ENCODE peak calls at places on chromosomes 2 and 18, in six cellular contexts. L is NCI-H1105 treated with DMSO at 0.1 percent for 48 hours; X is LHCN-M2; Y is NCI-H460; V is effector CD4-positive, alpha-beta T cell; P is GM10248. N is an unnamed sample.

GRCh38 chr2:234165421-234165820 is 114.9 kb downstream of the SPP2 start:
- DNase-seq in L (no peak), X (peak), Y (no peak), V (no peak), P (no peak), N (no peak)

GRCh38 chr2:238916875-238917590 is 69.1 kb downstream of the TWIST2 start:
- DNase-seq in L (no peak), X (peak), Y (no peak), V (no peak), P (no peak), N (no peak)

GRCh38 chr2:36399050-36399449 is 43.5 kb downstream of the CRIM1 start:
- DNase-seq in L (no peak), X (peak), Y (no peak), V (no peak), P (no peak), N (no peak)

GRCh38 chr18:65735166-65735565 is 15.6 kb upstream of the CDH7 start:
- DNase-seq in L (no peak), X (no peak), Y (no peak), V (no peak), P (no peak), N (no peak)

GRCh38 chr2:232263295-232263694 is 115.3 kb upstream of the ALPP start:
- DNase-seq in L (no peak), X (no peak), Y (no peak), V (no peak), P (no peak), N (no peak)

GRCh38 chr2:185745864-185746859 is 7.6 kb downstream of the FSIP2 start:
- DNase-seq in L (no peak), X (no peak), Y (no peak), V (no peak), P (no peak), N (no peak)

GRCh38 chr2:48448274-48449061 is 81.5 kb upstream of the STON1 start:
- DNase-seq in L (no peak), X (peak), Y (no peak), V (no peak), P (no peak), N (no peak)

GRCh38 chr2:19664651-19665050 is 237.1 kb downstream of the TTC32 start:
- DNase-seq in L (no peak), X (peak), Y (no peak), V (no peak), P (no peak), N (no peak)

GRCh38 chr18:36043153-36043552 is 24.2 kb downstream of the RPRD1A start:
- DNase-seq in L (no peak), X (no peak), Y (no peak), V (no peak), P (no peak), N (no peak)

GRCh38 chr2:46001741-46002506 is 295.3 kb upstream of the EPAS1 start:
- DNase-seq in L (no peak), X (no peak), Y (no peak), V (no peak), P (no peak), N (no peak)

GRCh38 chr2:215830313-215830712 is 183.0 kb downstream of the MREG start:
- DNase-seq in L (no peak), X (peak), Y (peak), V (no peak), P (no peak), N (no peak)

GRCh38 chr2:120620025-120620793 is 115.5 kb upstream of the GLI2 start:
- DNase-seq in L (no peak), X (peak), Y (peak), V (no peak), P (no peak), N (no peak)

GRCh38 chr2:233489143-233489542 is 77.4 kb downstream of the USP40 start:
- DNase-seq in L (no peak), X (no peak), Y (no peak), V (no peak), P (no peak), N (no peak)

GRCh38 chr18:54392621-54393023 is 34.9 kb downstream of the C18orf54 start:
- DNase-seq in L (peak), X (peak), Y (peak), V (no peak), P (peak), N (peak)

GRCh38 chr18:80181642-80182461 is 65.5 kb downstream of the PARD6G start:
- DNase-seq in L (no peak), X (peak), Y (no peak), V (no peak), P (no peak), N (no peak)

GRCh38 chr2:231781798-231782726 is 980 bp upstream of the PDE6D start:
- DNase-seq in L (peak), X (peak), Y (peak), V (peak), P (peak), N (peak)

GRCh38 chr2:163471947-163472346 is 263.9 kb downstream of the FIGN start:
- DNase-seq in L (peak), X (peak), Y (peak), V (no peak), P (no peak), N (no peak)

GRCh38 chr2:238106698-238107524 is 6.8 kb downstream of the ESPNL start:
- DNase-seq in L (no peak), X (no peak), Y (no peak), V (no peak), P (no peak), N (peak)

GRCh38 chr18:58819051-58819450 is 45.6 kb upstream of the ZNF532 start:
- DNase-seq in L (no peak), X (no peak), Y (no peak), V (no peak), P (peak), N (peak)

N was measured in GM20000.